ENCODE peak calls at places on chromosome 12, in six cellular contexts. One of them, this sample, is unnamed.

GRCh38 chr12:92063641-92064040 is 82.0 kb downstream of the BTG1 start:
- DNase-seq in GM12878: no peak
- DNase-seq in SK-N-SH: no peak
- DNase-seq in HCT116: no peak
- DNase-seq in HepG2: no peak
- DNase-seq in H1: no peak
- DNase-seq in this sample: no peak

GRCh38 chr12:42756841-42757661 is 167.5 kb upstream of the PRICKLE1 start:
- DNase-seq in HepG2: no peak
- DNase-seq in SK-N-SH: no peak
- DNase-seq in H1: peak
- DNase-seq in HCT116: peak
- DNase-seq in GM12878: no peak
- DNase-seq in this sample: peak

GRCh38 chr12:124796303-124796957 is 67.2 kb downstream of the SCARB1 start:
- DNase-seq in HCT116: no peak
- DNase-seq in HepG2: no peak
- DNase-seq in GM12878: no peak
- DNase-seq in SK-N-SH: no peak
- DNase-seq in H1: no peak
- DNase-seq in this sample: no peak

GRCh38 chr12:18683603-18684002 is 54.2 kb downstream of the PLCZ1 start:
- DNase-seq in GM12878: no peak
- DNase-seq in HepG2: no peak
- DNase-seq in HCT116: no peak
- DNase-seq in SK-N-SH: no peak
- DNase-seq in H1: no peak
- DNase-seq in this sample: no peak

GRCh38 chr12:110501378-110501721 is 561 bp downstream of the VPS29 start:
- DNase-seq in HCT116: no peak
- DNase-seq in HepG2: peak
- DNase-seq in SK-N-SH: peak
- DNase-seq in H1: no peak
- DNase-seq in GM12878: no peak
- DNase-seq in this sample: peak

GRCh38 chr12:10563966-10564365 is 49.4 kb downstream of the MAGOHB start:
- DNase-seq in H1: no peak
- DNase-seq in GM12878: no peak
- DNase-seq in HepG2: no peak
- DNase-seq in HCT116: no peak
- DNase-seq in SK-N-SH: no peak
- DNase-seq in this sample: no peak

GRCh38 chr12:3173008-3173553 is 95.9 kb downstream of the TSPAN9 start:
- DNase-seq in H1: no peak
- DNase-seq in HepG2: no peak
- DNase-seq in GM12878: no peak
- DNase-seq in HCT116: no peak
- DNase-seq in SK-N-SH: no peak
- DNase-seq in this sample: no peak

GRCh38 chr12:99600388-99600787 is 47.2 kb upstream of the GARIN6 start:
- DNase-seq in HCT116: no peak
- DNase-seq in HepG2: no peak
- DNase-seq in GM12878: peak
- DNase-seq in SK-N-SH: no peak
- DNase-seq in H1: no peak
- DNase-seq in this sample: no peak

GRCh38 chr12:106897082-106897481 is 58.6 kb upstream of the TMEM263 start:
- DNase-seq in HepG2: peak
- DNase-seq in GM12878: no peak
- DNase-seq in H1: no peak
- DNase-seq in SK-N-SH: peak
- DNase-seq in HCT116: peak
- DNase-seq in this sample: peak

GRCh38 chr12:90896164-90896563 is 58.8 kb downstream of the CCER1 start:
- DNase-seq in HCT116: peak
- DNase-seq in GM12878: no peak
- DNase-seq in SK-N-SH: no peak
- DNase-seq in H1: no peak
- DNase-seq in HepG2: no peak
- DNase-seq in this sample: peak

GRCh38 chr12:24222968-24223367 is 273.5 kb upstream of the SOX5 start:
- DNase-seq in HCT116: no peak
- DNase-seq in SK-N-SH: no peak
- DNase-seq in HepG2: no peak
- DNase-seq in GM12878: no peak
- DNase-seq in H1: no peak
- DNase-seq in this sample: peak

GRCh38 chr12:77946541-77947021 is 115.9 kb downstream of the NAV3 start:
- DNase-seq in HepG2: no peak
- DNase-seq in SK-N-SH: no peak
- DNase-seq in HCT116: no peak
- DNase-seq in H1: no peak
- DNase-seq in GM12878: no peak
- DNase-seq in this sample: no peak

GRCh38 chr12:105888696-105889095 is 250.1 kb downstream of the NUAK1 start:
- DNase-seq in SK-N-SH: no peak
- DNase-seq in H1: no peak
- DNase-seq in HCT116: no peak
- DNase-seq in GM12878: no peak
- DNase-seq in HepG2: no peak
- DNase-seq in this sample: no peak

GRCh38 chr12:12779529-12779928 is 5.9 kb upstream of the APOLD1 start:
- DNase-seq in HCT116: no peak
- DNase-seq in GM12878: no peak
- DNase-seq in H1: no peak
- DNase-seq in SK-N-SH: no peak
- DNase-seq in HepG2: peak
- DNase-seq in this sample: peak

GRCh38 chr12:52189376-52190174 is 2.2 kb downstream of the KRT80 start:
- DNase-seq in H1: no peak
- DNase-seq in GM12878: no peak
- DNase-seq in SK-N-SH: no peak
- DNase-seq in HepG2: no peak
- DNase-seq in HCT116: no peak
- DNase-seq in this sample: no peak

GRCh38 chr12:11865835-11866234 is 204.9 kb upstream of the BCL2L14 start:
- DNase-seq in GM12878: no peak
- DNase-seq in H1: no peak
- DNase-seq in HCT116: no peak
- DNase-seq in SK-N-SH: no peak
- DNase-seq in HepG2: no peak
- DNase-seq in this sample: no peak

GRCh38 chr12:57268264-57268663 is 17.3 kb upstream of the STAC3 start:
- DNase-seq in GM12878: no peak
- DNase-seq in HCT116: no peak
- DNase-seq in H1: no peak
- DNase-seq in HepG2: no peak
- DNase-seq in SK-N-SH: no peak
- DNase-seq in this sample: no peak

GRCh38 chr12:92403210-92404175 is 257.8 kb upstream of the BTG1 start:
- DNase-seq in GM12878: peak
- DNase-seq in HCT116: no peak
- DNase-seq in SK-N-SH: no peak
- DNase-seq in HepG2: no peak
- DNase-seq in H1: no peak
- DNase-seq in this sample: no peak

GRCh38 chr12:101573743-101574142 is 21.0 kb upstream of the MYBPC1 start:
- DNase-seq in GM12878: no peak
- DNase-seq in SK-N-SH: no peak
- DNase-seq in H1: no peak
- DNase-seq in HepG2: no peak
- DNase-seq in HCT116: no peak
- DNase-seq in this sample: no peak

GRCh38 chr12:70190252-70191010 is 52.8 kb upstream of the CNOT2 start:
- DNase-seq in SK-N-SH: no peak
- DNase-seq in H1: no peak
- DNase-seq in HCT116: no peak
- DNase-seq in HepG2: no peak
- DNase-seq in GM12878: no peak
- DNase-seq in this sample: peak

GRCh38 chr12:24778486-24779304 is 170.2 kb downstream of the BCAT1 start:
- DNase-seq in GM12878: peak
- DNase-seq in HCT116: no peak
- DNase-seq in SK-N-SH: peak
- DNase-seq in H1: no peak
- DNase-seq in HepG2: peak
- DNase-seq in this sample: peak

GRCh38 chr12:23472329-23472971 is 477.0 kb downstream of the SOX5 start:
- DNase-seq in SK-N-SH: no peak
- DNase-seq in GM12878: no peak
- DNase-seq in H1: no peak
- DNase-seq in HepG2: no peak
- DNase-seq in HCT116: no peak
- DNase-seq in this sample: no peak

GRCh38 chr12:88417531-88417930 is 162.7 kb downstream of the KITLG start:
- DNase-seq in SK-N-SH: no peak
- DNase-seq in H1: no peak
- DNase-seq in HepG2: no peak
- DNase-seq in GM12878: no peak
- DNase-seq in HCT116: no peak
- DNase-seq in this sample: no peak

GRCh38 chr12:71639341-71639760 is 24.3 kb downstream of the ZFC3H1 start:
- DNase-seq in HCT116: no peak
- DNase-seq in GM12878: no peak
- DNase-seq in HepG2: peak
- DNase-seq in SK-N-SH: peak
- DNase-seq in H1: no peak
- DNase-seq in this sample: no peak

GRCh38 chr12:12705833-12706520 is 10.0 kb upstream of the GPR19 start:
- DNase-seq in HCT116: no peak
- DNase-seq in H1: no peak
- DNase-seq in SK-N-SH: no peak
- DNase-seq in HepG2: no peak
- DNase-seq in GM12878: no peak
- DNase-seq in this sample: peak

GRCh38 chr12:24425601-24425970 is 476.1 kb upstream of the SOX5 start:
- DNase-seq in HCT116: no peak
- DNase-seq in GM12878: no peak
- DNase-seq in SK-N-SH: no peak
- DNase-seq in HepG2: no peak
- DNase-seq in H1: no peak
- DNase-seq in this sample: no peak

GRCh38 chr12:57119694-57120093 is 8.5 kb upstream of the STAT6 start:
- DNase-seq in SK-N-SH: no peak
- DNase-seq in HepG2: no peak
- DNase-seq in H1: no peak
- DNase-seq in HCT116: no peak
- DNase-seq in GM12878: no peak
- DNase-seq in this sample: no peak

GRCh38 chr12:121668750-121669524 is 517 bp downstream of the MORN3 start:
- DNase-seq in HCT116: no peak
- DNase-seq in HepG2: peak
- DNase-seq in GM12878: no peak
- DNase-seq in H1: peak
- DNase-seq in SK-N-SH: peak
- DNase-seq in this sample: peak
- H2AFZ ChIP-seq in HCT116: no peak
- H2AFZ ChIP-seq in HepG2: peak
- H2AFZ ChIP-seq in GM12878: no peak
- H2AFZ ChIP-seq in H1: no peak
- H2AFZ ChIP-seq in SK-N-SH: peak
- H2AFZ ChIP-seq in this sample: no peak

DNA sequence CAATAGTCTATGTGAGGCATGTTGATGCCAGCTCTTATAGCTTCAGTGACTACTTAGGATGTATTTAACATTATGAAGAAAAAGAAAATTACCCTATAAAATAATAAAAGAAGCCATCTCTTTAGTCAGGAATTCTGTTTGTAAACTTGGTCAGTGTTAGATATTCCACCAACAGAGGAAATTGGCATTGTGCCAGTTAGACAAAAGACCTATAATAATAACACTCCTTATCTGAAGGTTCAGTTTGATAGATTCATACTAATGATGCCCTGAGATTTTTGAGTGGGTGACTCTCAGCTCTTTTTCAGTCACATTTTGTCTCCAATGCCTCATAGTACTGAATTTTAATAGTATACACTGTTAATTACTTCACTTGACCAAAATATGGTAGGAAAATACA is 6.6 kb downstream of the SYT10 start:
- DNase-seq in GM12878: no peak
- DNase-seq in H1: no peak
- DNase-seq in SK-N-SH: no peak
- DNase-seq in HepG2: no peak
- DNase-seq in HCT116: no peak
- DNase-seq in this sample: no peak
- H3K9ac ChIP-seq in GM12878: no peak
- H3K9ac ChIP-seq in H1: no peak
- H3K9ac ChIP-seq in SK-N-SH: no peak
- H3K9ac ChIP-seq in HepG2: no peak
- H3K9ac ChIP-seq in HCT116: no peak
- H3K9ac ChIP-seq in this sample: no peak

DNA sequence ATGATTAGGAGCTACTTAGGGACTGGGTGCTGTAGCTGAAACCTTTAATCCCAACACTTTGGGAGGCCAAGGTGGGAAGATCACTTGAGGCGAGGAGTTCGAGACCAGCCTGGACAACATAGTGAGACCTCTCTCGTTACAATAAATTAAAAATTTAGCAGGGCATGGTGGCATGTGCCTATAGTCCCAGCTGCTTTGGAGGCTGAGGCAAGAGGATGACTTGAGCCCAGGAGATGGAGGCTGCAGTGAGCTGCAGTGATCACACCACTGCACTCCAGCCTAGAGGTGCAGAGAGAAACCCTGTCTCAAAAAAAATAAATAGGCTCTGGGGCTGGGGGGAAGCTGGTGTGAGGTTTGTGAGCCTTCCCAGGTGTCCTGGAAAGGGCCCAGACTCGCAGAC is 97.2 kb downstream of the FBXL14 start:
- DNase-seq in GM12878: no peak
- DNase-seq in HCT116: no peak
- DNase-seq in SK-N-SH: no peak
- DNase-seq in H1: peak
- DNase-seq in HepG2: no peak
- DNase-seq in this sample: no peak
- TF ChIP-seq MAX in GM12878: no peak
- TF ChIP-seq MAX in HCT116: no peak
- TF ChIP-seq MAX in SK-N-SH: no peak
- TF ChIP-seq MAX in H1: no peak
- TF ChIP-seq MAX in HepG2: no peak
- TF ChIP-seq MAX in this sample: no peak

GRCh38 chr12:50188875-50189575 is 21.9 kb upstream of the CERS5 start:
- DNase-seq in HCT116: no peak
- DNase-seq in H1: no peak
- DNase-seq in SK-N-SH: no peak
- DNase-seq in HepG2: no peak
- DNase-seq in GM12878: no peak
- DNase-seq in this sample: no peak

GRCh38 chr12:50186667-50187066 is 19.5 kb upstream of the CERS5 start:
- DNase-seq in GM12878: no peak
- DNase-seq in H1: no peak
- DNase-seq in HCT116: no peak
- DNase-seq in HepG2: no peak
- DNase-seq in SK-N-SH: no peak
- DNase-seq in this sample: peak

GRCh38 chr12:50185975-50186663 is 18.9 kb upstream of the CERS5 start:
- DNase-seq in HCT116: no peak
- DNase-seq in GM12878: no peak
- DNase-seq in SK-N-SH: no peak
- DNase-seq in H1: no peak
- DNase-seq in HepG2: no peak
- DNase-seq in this sample: peak

GRCh38 chr12:50188280-50188781 is 21.2 kb upstream of the CERS5 start:
- DNase-seq in HepG2: peak
- DNase-seq in SK-N-SH: no peak
- DNase-seq in HCT116: no peak
- DNase-seq in GM12878: no peak
- DNase-seq in H1: no peak
- DNase-seq in this sample: no peak

GRCh38 chr12:50187084-50187900 is 20.1 kb upstream of the CERS5 start:
- DNase-seq in H1: no peak
- DNase-seq in SK-N-SH: no peak
- DNase-seq in HCT116: no peak
- DNase-seq in HepG2: no peak
- DNase-seq in GM12878: peak
- DNase-seq in this sample: no peak
- H2AFZ ChIP-seq in H1: no peak
- H2AFZ ChIP-seq in SK-N-SH: no peak
- H2AFZ ChIP-seq in HCT116: no peak
- H2AFZ ChIP-seq in HepG2: no peak
- H2AFZ ChIP-seq in GM12878: no peak
- H2AFZ ChIP-seq in this sample: no peak